ENCODE peak calls at places on chromosomes 2 and 18, in four cellular contexts. One of them, this sample, is unnamed.

GRCh38 chr2:160325413-160325812 is 125.3 kb upstream of the ITGB6 start:
- DNase-seq in spleen: no peak
- DNase-seq in fibroblast of lung: no peak
- DNase-seq in CD4-positive, alpha-beta T cell: no peak
- DNase-seq in this sample: no peak

GRCh38 chr2:69074926-69075325 is 61.9 kb downstream of the ANTXR1 start:
- DNase-seq in spleen: no peak
- DNase-seq in fibroblast of lung: no peak
- DNase-seq in CD4-positive, alpha-beta T cell: no peak
- DNase-seq in this sample: no peak

GRCh38 chr2:18771212-18771611 is 181.8 kb upstream of the NT5C1B start:
- DNase-seq in spleen: no peak
- DNase-seq in fibroblast of lung: no peak
- DNase-seq in CD4-positive, alpha-beta T cell: no peak
- DNase-seq in this sample: no peak

GRCh38 chr2:172106128-172106961 is 3.6 kb upstream of the DLX2 start:
- DNase-seq in spleen: peak
- DNase-seq in fibroblast of lung: no peak
- DNase-seq in CD4-positive, alpha-beta T cell: peak
- DNase-seq in this sample: no peak

GRCh38 chr2:53498210-53498609 is 269.4 kb upstream of the CHAC2 start:
- DNase-seq in spleen: no peak
- DNase-seq in fibroblast of lung: peak
- DNase-seq in CD4-positive, alpha-beta T cell: no peak
- DNase-seq in this sample: no peak

GRCh38 chr2:71713581-71714580 is 260.5 kb downstream of the DYSF start:
- DNase-seq in spleen: no peak
- DNase-seq in fibroblast of lung: peak
- DNase-seq in CD4-positive, alpha-beta T cell: no peak
- DNase-seq in this sample: no peak

GRCh38 chr2:171913517-171913916 is 8.7 kb upstream of the HAT1 start:
- DNase-seq in spleen: no peak
- DNase-seq in fibroblast of lung: no peak
- DNase-seq in CD4-positive, alpha-beta T cell: no peak
- DNase-seq in this sample: no peak

GRCh38 chr2:126835811-126836210 is 62.9 kb upstream of the TEX51 start:
- DNase-seq in spleen: peak
- DNase-seq in fibroblast of lung: no peak
- DNase-seq in CD4-positive, alpha-beta T cell: no peak
- DNase-seq in this sample: no peak

GRCh38 chr2:8454797-8455196 is 227.1 kb upstream of the ID2 start:
- DNase-seq in spleen: no peak
- DNase-seq in fibroblast of lung: no peak
- DNase-seq in CD4-positive, alpha-beta T cell: no peak
- DNase-seq in this sample: no peak

GRCh38 chr2:199922856-199923255 is 11.8 kb downstream of the C2orf69 start:
- DNase-seq in spleen: no peak
- DNase-seq in fibroblast of lung: no peak
- DNase-seq in CD4-positive, alpha-beta T cell: no peak
- DNase-seq in this sample: no peak

GRCh38 chr2:197674060-197674459 is 1.3 kb downstream of the RFTN2 start:
- DNase-seq in spleen: no peak
- DNase-seq in fibroblast of lung: peak
- DNase-seq in CD4-positive, alpha-beta T cell: no peak
- DNase-seq in this sample: no peak

GRCh38 chr2:7567646-7568045 is 650.4 kb downstream of the RNF144A start:
- DNase-seq in spleen: peak
- DNase-seq in fibroblast of lung: no peak
- DNase-seq in CD4-positive, alpha-beta T cell: peak
- DNase-seq in this sample: no peak

GRCh38 chr2:228613133-228613532 is 431.6 kb upstream of the SPHKAP start:
- DNase-seq in spleen: no peak
- DNase-seq in fibroblast of lung: peak
- DNase-seq in CD4-positive, alpha-beta T cell: no peak
- DNase-seq in this sample: peak

GRCh38 chr2:95023222-95023597 is 2.3 kb upstream of the MAL start:
- DNase-seq in spleen: no peak
- DNase-seq in fibroblast of lung: no peak
- DNase-seq in CD4-positive, alpha-beta T cell: peak
- DNase-seq in this sample: peak
- TF ChIP-seq CTCF in spleen: no peak
- TF ChIP-seq CTCF in fibroblast of lung: peak
- TF ChIP-seq CTCF in CD4-positive, alpha-beta T cell: peak
- TF ChIP-seq CTCF in this sample: no peak

GRCh38 chr2:235402444-235402843 is 91.4 kb upstream of the AGAP1 start:
- DNase-seq in spleen: no peak
- DNase-seq in fibroblast of lung: no peak
- DNase-seq in CD4-positive, alpha-beta T cell: no peak
- DNase-seq in this sample: peak
- H3K27ac ChIP-seq in spleen: no peak
- H3K27ac ChIP-seq in fibroblast of lung: no peak
- H3K27ac ChIP-seq in CD4-positive, alpha-beta T cell: no peak
- H3K27ac ChIP-seq in this sample: no peak

DNA sequence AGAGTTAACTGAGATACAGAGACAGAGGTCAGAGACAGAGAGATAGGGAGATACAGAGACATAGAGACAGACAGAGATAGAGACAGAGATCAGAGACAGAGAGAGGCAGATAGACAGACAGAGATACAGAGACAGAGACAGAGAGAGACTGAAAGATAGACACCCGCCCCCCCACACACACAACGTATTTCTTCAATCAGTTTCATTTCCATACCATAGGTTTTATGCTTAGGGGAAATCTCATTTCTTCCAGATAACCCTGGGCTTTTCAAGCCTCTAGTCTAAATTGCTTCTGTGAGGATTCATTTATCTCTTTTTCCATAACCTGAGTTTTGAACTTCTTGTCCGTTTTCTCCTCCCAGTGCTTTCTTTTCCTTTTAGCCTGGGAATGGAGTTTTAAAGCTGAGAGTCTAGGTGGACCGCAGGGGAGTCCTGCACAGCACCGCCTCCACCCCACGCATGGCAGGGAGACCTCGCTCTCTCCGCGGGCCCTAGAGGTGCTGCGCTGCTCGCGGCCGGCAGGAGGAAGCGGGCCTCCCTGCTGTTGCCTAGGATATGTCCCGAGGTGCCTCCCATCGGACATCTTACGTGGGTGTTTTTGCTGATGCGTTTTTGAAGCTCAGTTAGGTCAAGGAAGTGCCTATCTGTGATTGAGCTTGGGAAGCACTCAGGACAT is 94.7 kb downstream of the CD8B2 start:
- DNase-seq in spleen: peak
- DNase-seq in fibroblast of lung: peak
- DNase-seq in CD4-positive, alpha-beta T cell: peak
- DNase-seq in this sample: peak
- TF ChIP-seq CTCF in spleen: no peak
- TF ChIP-seq CTCF in fibroblast of lung: peak
- TF ChIP-seq CTCF in CD4-positive, alpha-beta T cell: no peak
- TF ChIP-seq CTCF in this sample: no peak

DNA sequence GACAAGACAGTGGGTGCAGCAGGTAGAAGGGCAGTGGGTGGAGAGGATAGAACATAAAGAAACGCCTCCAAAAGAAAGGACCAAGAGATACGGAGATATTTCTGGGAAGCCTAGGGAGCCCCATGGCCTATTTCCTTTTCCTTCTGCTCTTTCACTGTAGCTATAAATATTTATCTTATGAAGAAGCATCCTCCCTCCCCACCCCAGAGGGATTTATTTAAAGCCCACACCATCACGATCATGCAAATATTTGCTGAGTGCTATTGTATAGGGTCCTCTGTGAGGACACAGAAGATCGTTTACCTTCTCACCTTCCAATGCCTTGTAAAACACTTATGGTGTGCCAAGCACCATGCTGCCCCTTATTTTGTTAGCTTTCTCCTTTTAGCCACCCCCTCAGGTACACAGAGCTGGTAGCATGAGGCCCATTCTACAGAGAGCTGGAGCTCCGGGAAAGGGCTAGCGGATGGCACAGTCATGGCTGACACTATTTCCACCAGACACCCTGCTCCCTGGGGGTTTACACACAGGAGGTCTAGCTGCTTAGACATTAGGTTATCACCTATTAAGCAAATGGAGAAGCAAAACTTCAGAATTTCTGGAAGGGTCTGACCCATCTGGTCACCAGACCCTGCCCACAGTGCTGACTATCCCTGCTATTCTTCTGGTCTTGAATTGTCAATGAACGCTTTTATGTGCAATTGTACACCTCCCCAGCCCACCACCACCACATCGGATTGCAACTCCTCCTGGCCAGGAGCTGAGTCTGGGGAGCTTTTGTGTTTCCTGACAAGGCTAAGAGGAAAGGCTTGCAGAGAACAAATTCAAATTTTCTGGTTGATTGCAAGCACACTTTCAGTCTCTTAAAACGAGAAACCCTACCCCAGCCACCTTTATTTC is 91.8 kb upstream of the KLF7 start:
- DNase-seq in spleen: no peak
- DNase-seq in fibroblast of lung: peak
- DNase-seq in CD4-positive, alpha-beta T cell: no peak
- DNase-seq in this sample: no peak
- H3K27ac ChIP-seq in spleen: peak
- H3K27ac ChIP-seq in fibroblast of lung: peak
- H3K27ac ChIP-seq in CD4-positive, alpha-beta T cell: no peak
- H3K27ac ChIP-seq in this sample: peak

GRCh38 chr2:50143822-50144575 is 887.9 kb downstream of the NRXN1 start:
- DNase-seq in spleen: no peak
- DNase-seq in fibroblast of lung: peak
- DNase-seq in CD4-positive, alpha-beta T cell: no peak
- DNase-seq in this sample: peak
- TF ChIP-seq CTCF in spleen: no peak
- TF ChIP-seq CTCF in fibroblast of lung: peak
- TF ChIP-seq CTCF in CD4-positive, alpha-beta T cell: no peak
- TF ChIP-seq CTCF in this sample: peak

DNA sequence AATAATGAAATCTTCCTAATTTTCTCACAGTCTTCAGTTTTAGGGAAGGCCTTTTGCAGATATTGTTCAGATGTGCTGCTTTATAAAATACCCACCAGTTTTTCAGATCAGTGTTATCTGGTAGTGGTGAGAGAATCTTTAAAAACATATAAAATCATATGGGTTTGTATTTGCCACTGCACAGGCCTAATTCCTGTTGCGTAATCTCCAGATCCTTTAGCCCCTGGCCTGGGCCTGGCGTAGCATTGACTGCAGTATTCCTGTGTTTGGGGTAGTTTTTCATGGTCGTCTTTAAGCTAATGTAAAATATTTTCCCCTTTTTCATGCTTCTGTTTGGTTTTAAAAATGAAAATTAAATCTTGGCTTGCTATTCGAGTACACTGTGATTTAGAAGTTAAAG is 43.2 kb downstream of the TSHZ1 start:
- DNase-seq in spleen: no peak
- DNase-seq in fibroblast of lung: peak
- DNase-seq in CD4-positive, alpha-beta T cell: no peak
- DNase-seq in this sample: no peak
- H3K27ac ChIP-seq in spleen: peak
- H3K27ac ChIP-seq in fibroblast of lung: peak
- H3K27ac ChIP-seq in CD4-positive, alpha-beta T cell: no peak
- H3K27ac ChIP-seq in this sample: no peak

GRCh38 chr2:63425606-63426005 is 162.7 kb downstream of the WDPCP start:
- DNase-seq in spleen: no peak
- DNase-seq in fibroblast of lung: no peak
- DNase-seq in CD4-positive, alpha-beta T cell: no peak
- DNase-seq in this sample: no peak

GRCh38 chr2:63425079-63425416 is 163.2 kb downstream of the WDPCP start:
- DNase-seq in spleen: no peak
- DNase-seq in fibroblast of lung: no peak
- DNase-seq in CD4-positive, alpha-beta T cell: no peak
- DNase-seq in this sample: no peak

GRCh38 chr2:63424329-63425078 is 163.8 kb downstream of the WDPCP start:
- DNase-seq in spleen: no peak
- DNase-seq in fibroblast of lung: peak
- DNase-seq in CD4-positive, alpha-beta T cell: no peak
- DNase-seq in this sample: peak
- TF ChIP-seq CTCF in spleen: no peak
- TF ChIP-seq CTCF in fibroblast of lung: peak
- TF ChIP-seq CTCF in CD4-positive, alpha-beta T cell: peak
- TF ChIP-seq CTCF in this sample: peak